ENCODE peak calls at places on chromosome 22, in ten cellular contexts. F is aorta, C is DMS153, P is NCI-H748 treated with DMSO at 0.1 percent for 48 hours, D is M059J, T is ovary, G is EL, B is mesendoderm, Z is AML-193, R is anterior cingulate cortex. V is an unnamed sample.

GRCh38 chr22:47050601-47051051 is 288.2 kb downstream of the TBC1D22A start:
- DNase-seq in R (no peak), P (no peak), G (no peak), Z (no peak), F (peak), C (no peak), T (no peak), B (no peak), D (no peak), V (no peak)

GRCh38 chr22:39314251-39314971 is 5.0 kb downstream of the RPL3 start:
- DNase-seq in D (no peak), F (peak), B (peak), P (no peak), T (no peak), G (peak), R (no peak), C (no peak), Z (no peak), V (no peak)

GRCh38 chr22:22158207-22158816 is 86.3 kb upstream of the VPREB1 start:
- DNase-seq in T (no peak), C (no peak), R (no peak), P (no peak), F (no peak), D (no peak), B (no peak), G (no peak), Z (no peak), V (no peak)

GRCh38 chr22:27866136-27867091 is 52.6 kb downstream of the PITPNB start:
- DNase-seq in F (no peak), G (peak), C (no peak), B (no peak), D (peak), T (peak), P (no peak), Z (no peak), R (no peak), V (no peak)

GRCh38 chr22:42961815-42962214 is 53.1 kb downstream of the PACSIN2 start:
- DNase-seq in B (no peak), G (no peak), P (no peak), R (no peak), D (no peak), Z (no peak), F (peak), C (no peak), T (no peak), V (no peak)

GRCh38 chr22:41557401-41558240 is 3.2 kb upstream of the CSDC2 start:
- DNase-seq in F (peak), P (no peak), G (peak), C (peak), T (peak), B (no peak), R (peak), D (peak), Z (no peak), V (peak)

GRCh38 chr22:49188591-49188990 is 639.1 kb downstream of the BRD1 start:
- DNase-seq in Z (no peak), B (no peak), R (no peak), D (no peak), F (no peak), P (no peak), C (no peak), T (no peak), G (no peak), V (no peak)

GRCh38 chr22:25153961-25154685 is 45.5 kb upstream of the CRYBB3 start:
- DNase-seq in D (peak), P (no peak), G (peak), F (no peak), T (no peak), Z (no peak), C (no peak), R (peak), B (peak), V (no peak)

V was measured in kidney glomerular epithelial cell.